ENCODE peak calls at places on chromosomes 12 and 14, in five cellular contexts. S is K562, Y is H1, I is GM12878, H is HepG2. F is an unnamed sample.

GRCh38 chr14:75003250-75004027 is 718 bp downstream of the EIF2B2 start:
- DNase-seq in H (no peak), I (no peak), Y (no peak), S (no peak), F (no peak)

GRCh38 chr14:75277796-75278421 is 719 bp upstream of the FOS start:
- DNase-seq in H (no peak), I (no peak), Y (no peak), S (no peak), F (no peak)

GRCh38 chr14:105393151-105393550 is 5.2 kb upstream of the TEX22 start:
- DNase-seq in Y (no peak), H (no peak), S (no peak), I (no peak), F (no peak)

GRCh38 chr14:90753456-90754005 is 62.7 kb downstream of the TTC7B start:
- DNase-seq in Y (no peak), I (no peak), S (no peak), H (no peak), F (no peak)

GRCh38 chr12:52496590-52497071 is 3.6 kb upstream of the KRT6A start:
- DNase-seq in Y (no peak), S (no peak), H (no peak), I (no peak), F (peak)

GRCh38 chr12:124599074-124599999 is 31.9 kb upstream of the NCOR2 start:
- DNase-seq in I (no peak), S (no peak), H (no peak), Y (no peak), F (no peak)

GRCh38 chr12:55068416-55069010 is 48.7 kb downstream of the NEUROD4 start:
- DNase-seq in S (peak), Y (no peak), H (peak), I (no peak), F (peak)

GRCh38 chr12:132522586-132523380 is 32.8 kb downstream of the FBRSL1 start:
- DNase-seq in S (no peak), I (no peak), H (no peak), Y (no peak), F (no peak)

GRCh38 chr12:89351489-89352241 is 636 bp downstream of the DUSP6 start:
- DNase-seq in H (no peak), I (no peak), S (no peak), Y (no peak), F (peak)

GRCh38 chr14:102590667-102591099 is 1.8 kb upstream of the RCOR1 start:
- DNase-seq in I (no peak), S (peak), Y (no peak), H (peak), F (peak)

GRCh38 chr12:12645485-12645884 is 33.8 kb downstream of the CREBL2 start:
- DNase-seq in S (peak), Y (no peak), H (peak), I (no peak), F (peak)

GRCh38 chr12:49741882-49742620 is 694 bp downstream of the TMBIM6 start:
- DNase-seq in Y (peak), I (peak), S (peak), H (peak), F (peak)

GRCh38 chr12:103401421-103401820 is 94.3 kb downstream of the C12orf42 start:
- DNase-seq in Y (peak), H (peak), I (no peak), S (no peak), F (peak)

GRCh38 chr14:69877492-69877891 is 1.7 kb upstream of the SMOC1 start:
- DNase-seq in Y (no peak), I (no peak), H (no peak), S (peak), F (peak)

GRCh38 chr12:124727244-124727673 is 136.4 kb downstream of the SCARB1 start:
- DNase-seq in H (peak), I (no peak), Y (no peak), S (peak), F (no peak)

GRCh38 chr12:78457951-78458350 is 406.6 kb upstream of the SYT1 start:
- DNase-seq in S (no peak), H (no peak), I (peak), Y (no peak), F (no peak)

GRCh38 chr12:42477931-42478330 is 111.6 kb downstream of the PRICKLE1 start:
- DNase-seq in I (no peak), Y (no peak), H (no peak), S (no peak), F (no peak)

GRCh38 chr12:79331870-79332269 is 358.9 kb downstream of the PAWR start:
- DNase-seq in I (no peak), H (no peak), S (no peak), Y (no peak), F (no peak)

GRCh38 chr12:64669270-64669842 is 59.1 kb downstream of the RASSF3 start:
- DNase-seq in H (peak), S (peak), I (peak), Y (no peak), F (no peak)

GRCh38 chr14:63614964-63615363 is 26.7 kb downstream of the WDR89 start:
- DNase-seq in I (no peak), Y (no peak), S (no peak), H (no peak), F (no peak)

GRCh38 chr12:59486827-59487226 is 109.0 kb upstream of the SLC16A7 start:
- DNase-seq in H (no peak), I (no peak), S (no peak), Y (no peak), F (no peak)

GRCh38 chr12:114192013-114192412 is 213.9 kb downstream of the TBX5 start:
- DNase-seq in H (no peak), I (no peak), S (no peak), Y (no peak), F (no peak)

GRCh38 chr14:59677771-59678211 is 101.2 kb upstream of the CCDC175 start:
- DNase-seq in Y (no peak), I (no peak), S (no peak), H (no peak), F (no peak)

GRCh38 chr14:43647302-43647701 is 859.8 kb downstream of the FSCB start:
- DNase-seq in H (peak), Y (peak), I (no peak), S (no peak), F (no peak)

GRCh38 chr14:101820283-101820798 is 58.8 kb downstream of the PPP2R5C start:
- DNase-seq in H (no peak), I (peak), S (no peak), Y (no peak), F (no peak)

GRCh38 chr12:116964004-116964739 is 53.4 kb downstream of the FBXW8 start:
- DNase-seq in S (no peak), I (no peak), H (no peak), Y (no peak), F (no peak)

GRCh38 chr12:47033081-47033480 is 46.3 kb upstream of the PCED1B start:
- DNase-seq in S (no peak), H (no peak), Y (no peak), I (no peak), F (no peak)

GRCh38 chr12:40622246-40622838 is 69.9 kb upstream of the CNTN1 start:
- DNase-seq in S (peak), I (no peak), H (peak), Y (peak), F (peak)

GRCh38 chr12:47980779-47981495 is 17.5 kb downstream of the TMEM106C start:
- DNase-seq in I (no peak), S (no peak), Y (no peak), H (no peak), F (no peak)

GRCh38 chr12:62332598-62332997 is 72.4 kb downstream of the USP15 start:
- DNase-seq in I (no peak), S (no peak), Y (no peak), H (no peak), F (no peak)

GRCh38 chr12:49339464-49339861 is 2.5 kb upstream of the C1QL4 start:
- DNase-seq in I (no peak), Y (no peak), S (no peak), H (no peak), F (no peak)

GRCh38 chr12:122021822-122022392 is at the start of gene BCL7A:
- DNase-seq in Y (no peak), S (peak), I (no peak), H (peak), F (peak)

GRCh38 chr12:40692617-40693502 is 621 bp downstream of the CNTN1 start:
- DNase-seq in H (no peak), Y (no peak), S (no peak), I (no peak), F (peak)

GRCh38 chr14:97233319-97233980 is 436.3 kb downstream of the VRK1 start:
- DNase-seq in H (no peak), Y (no peak), I (no peak), S (no peak), F (no peak)
- TF ChIP-seq EP300 in H (no peak), Y (no peak), I (no peak), S (no peak), F (no peak)

GRCh38 chr12:67543371-67543770 is 105.2 kb upstream of the DYRK2 start:
- DNase-seq in I (no peak), S (no peak), H (no peak), Y (no peak), F (no peak)

GRCh38 chr12:67540920-67541624 is 107.5 kb upstream of the DYRK2 start:
- DNase-seq in H (no peak), Y (no peak), S (no peak), I (peak), F (no peak)

GRCh38 chr12:67541625-67541991 is 106.9 kb upstream of the DYRK2 start:
- DNase-seq in H (no peak), I (no peak), Y (no peak), S (no peak), F (no peak)

GRCh38 chr12:67546718-67547117 is 101.8 kb upstream of the DYRK2 start:
- DNase-seq in I (no peak), Y (no peak), S (no peak), H (no peak), F (no peak)

GRCh38 chr12:67545298-67545697 is 103.2 kb upstream of the DYRK2 start:
- DNase-seq in Y (no peak), I (no peak), H (no peak), S (no peak), F (no peak)
- TF ChIP-seq HDAC2 in Y (no peak), I (no peak), H (no peak), S (no peak), F (no peak)

DNA sequence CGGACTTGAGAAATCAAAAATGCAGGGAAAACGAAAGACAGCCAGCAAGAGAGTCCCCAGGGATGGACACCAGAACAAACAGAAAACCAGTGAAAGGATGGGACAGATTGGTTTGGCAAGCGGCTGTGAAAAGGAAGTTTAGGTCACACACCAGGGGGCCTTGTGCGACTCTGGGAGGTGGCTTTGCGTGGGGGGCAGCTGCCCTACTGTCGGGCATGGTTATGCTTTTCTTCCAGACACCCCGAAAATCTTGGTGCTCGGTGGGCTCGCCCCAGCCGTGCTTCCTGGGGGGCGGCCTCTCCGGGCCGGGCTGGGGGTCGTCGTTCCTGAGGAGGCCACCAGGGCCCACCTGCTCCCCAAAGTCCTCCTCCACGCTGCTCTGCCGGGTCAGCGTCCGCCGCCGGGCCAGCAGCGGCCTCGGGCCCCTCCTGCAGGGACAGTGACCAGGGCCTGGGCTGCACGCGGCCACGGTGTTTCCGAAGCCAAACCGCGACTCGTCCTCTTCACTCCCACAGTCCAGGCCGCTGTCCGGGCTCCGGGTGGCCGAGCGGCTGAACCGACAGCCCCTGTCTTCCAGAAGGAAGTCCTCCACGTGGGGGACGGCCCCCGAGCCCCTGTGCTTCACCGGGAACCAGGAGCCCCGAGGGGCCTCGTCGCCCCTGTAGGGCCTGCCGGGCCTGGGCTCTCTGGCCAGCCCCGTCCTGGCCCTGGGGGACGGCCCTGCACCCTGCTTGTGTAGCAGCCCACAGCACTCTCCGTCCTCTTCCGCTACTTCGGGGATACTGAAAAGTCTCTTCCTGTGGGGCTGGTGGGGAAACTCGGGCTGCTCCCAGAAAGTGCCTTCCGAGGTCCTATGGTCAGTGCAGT is 86.5 kb downstream of the PIWIL1 start:
- DNase-seq in I (no peak), H (no peak), Y (no peak), S (no peak), F (no peak)
- TF ChIP-seq EP300 in I (no peak), H (no peak), Y (no peak), S (no peak), F (no peak)

GRCh38 chr12:24861751-24862575 is 86.9 kb downstream of the BCAT1 start:
- DNase-seq in H (peak), Y (no peak), S (peak), I (no peak), F (no peak)
- TF ChIP-seq HDAC2 in H (no peak), Y (no peak), S (no peak), I (no peak), F (no peak)

DNA sequence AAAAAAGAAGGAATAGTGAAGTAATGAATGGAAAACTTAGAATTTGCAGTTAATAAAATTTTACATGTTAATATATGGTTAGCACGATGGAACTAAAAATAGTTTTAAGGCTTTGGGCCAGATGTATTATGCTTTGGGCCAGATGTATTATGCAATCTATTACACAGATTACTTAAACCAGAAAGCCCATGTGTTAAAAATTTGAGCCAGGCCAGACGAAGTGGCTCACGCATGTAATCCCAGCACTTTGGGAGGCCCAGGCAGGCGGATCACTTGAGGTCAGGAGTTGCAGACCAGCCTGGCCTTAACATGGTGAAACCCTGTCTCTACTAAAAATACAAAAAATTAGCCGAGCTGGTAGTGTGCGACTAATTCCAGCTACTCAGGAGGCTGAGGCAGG is 17.2 kb downstream of the IFT81 start:
- DNase-seq in H (no peak), S (no peak), I (no peak), Y (no peak), F (no peak)
- TF ChIP-seq EP300 in H (no peak), S (no peak), I (no peak), Y (no peak), F (no peak)

DNA sequence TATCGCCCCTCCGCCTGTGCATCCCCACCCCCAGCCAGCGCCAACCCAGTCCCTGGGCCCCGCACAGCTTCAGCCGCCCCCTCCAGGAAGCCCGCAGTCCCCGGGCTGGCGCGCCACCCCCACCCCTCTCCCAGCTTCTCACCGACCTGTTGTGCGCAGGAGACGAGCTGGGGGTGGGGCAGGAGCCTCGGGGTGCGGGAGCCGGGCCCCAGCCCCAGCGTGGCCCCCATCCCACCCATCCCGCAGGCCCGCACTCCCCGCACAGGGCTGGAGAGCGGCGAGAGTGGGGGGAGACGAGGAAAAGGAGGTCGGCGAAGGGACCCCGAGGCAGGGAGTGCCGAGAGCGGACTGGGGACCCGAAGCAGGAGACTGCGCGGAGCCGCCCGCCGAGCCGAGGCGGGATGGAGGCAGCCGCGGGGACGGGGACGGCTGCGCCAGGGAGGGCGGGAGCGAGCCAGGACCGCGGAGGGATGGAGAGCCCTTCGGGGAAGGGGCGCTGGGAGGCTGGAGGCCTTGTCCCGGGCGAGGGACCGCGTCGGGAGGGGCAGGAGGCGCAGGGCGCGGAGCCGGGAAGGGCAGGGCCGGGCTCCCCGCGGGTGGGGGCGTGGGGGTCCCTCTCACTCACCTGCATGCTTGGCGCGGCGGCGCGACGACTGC is 498 bp downstream of the PIANP start:
- DNase-seq in H (no peak), Y (no peak), I (no peak), S (no peak), F (no peak)
- TF ChIP-seq HDAC2 in H (no peak), Y (no peak), I (no peak), S (no peak), F (no peak)

GRCh38 chr14:77707724-77708408 is at the start of the genes ALKBH1 and SLIRP:
- DNase-seq in H (peak), Y (peak), I (peak), S (peak), F (peak)
- TF ChIP-seq EP300 in H (no peak), Y (no peak), I (no peak), S (no peak), F (no peak)